ENCODE peak calls at places on chromosomes 6 and 20, in four cellular contexts. One of them, this sample, is unnamed.

GRCh38 chr20:57960803-57961575 is 251.2 kb upstream of the PMEPA1 start:
- DNase-seq in NCI-H774: no peak
- DNase-seq in H4: no peak
- DNase-seq in IMR-90: no peak
- DNase-seq in this sample: no peak

GRCh38 chr6:144315981-144316865 is 31.1 kb downstream of the UTRN start:
- DNase-seq in H4: no peak
- DNase-seq in IMR-90: no peak
- DNase-seq in NCI-H774: no peak
- DNase-seq in this sample: no peak

GRCh38 chr6:15516923-15517560 is 145.8 kb downstream of the DTNBP1 start:
- DNase-seq in NCI-H774: no peak
- DNase-seq in H4: no peak
- DNase-seq in IMR-90: no peak
- DNase-seq in this sample: no peak

GRCh38 chr6:63640062-63640461 is 4.5 kb downstream of the PHF3 start:
- DNase-seq in IMR-90: peak
- DNase-seq in H4: no peak
- DNase-seq in NCI-H774: no peak
- DNase-seq in this sample: no peak

GRCh38 chr6:157518399-157519250 is 137.6 kb downstream of the ZDHHC14 start:
- DNase-seq in IMR-90: peak
- DNase-seq in H4: no peak
- DNase-seq in NCI-H774: no peak
- DNase-seq in this sample: no peak

GRCh38 chr6:135141182-135141581 is 39.9 kb upstream of the MYB start:
- DNase-seq in NCI-H774: no peak
- DNase-seq in H4: no peak
- DNase-seq in IMR-90: no peak
- DNase-seq in this sample: no peak

GRCh38 chr6:152107973-152108372 is 300.5 kb downstream of the ESR1 start:
- DNase-seq in H4: no peak
- DNase-seq in IMR-90: no peak
- DNase-seq in NCI-H774: no peak
- DNase-seq in this sample: no peak

GRCh38 chr20:4056880-4057279 is 41.5 kb upstream of the RNF24 start:
- DNase-seq in IMR-90: no peak
- DNase-seq in H4: no peak
- DNase-seq in NCI-H774: no peak
- DNase-seq in this sample: no peak

GRCh38 chr20:21832442-21833152 is 127.1 kb downstream of the PAX1 start:
- DNase-seq in H4: no peak
- DNase-seq in NCI-H774: no peak
- DNase-seq in IMR-90: no peak
- DNase-seq in this sample: no peak

GRCh38 chr6:169978615-169979161 is 227.3 kb downstream of the ERMARD start:
- DNase-seq in NCI-H774: no peak
- DNase-seq in H4: no peak
- DNase-seq in IMR-90: peak
- DNase-seq in this sample: no peak

GRCh38 chr6:131923356-131923755 is 27.8 kb downstream of the CCN2 start:
- DNase-seq in NCI-H774: peak
- DNase-seq in IMR-90: peak
- DNase-seq in H4: peak
- DNase-seq in this sample: peak

GRCh38 chr6:118507636-118508035 is 40.5 kb upstream of the PLN start:
- DNase-seq in IMR-90: no peak
- DNase-seq in H4: no peak
- DNase-seq in NCI-H774: no peak
- DNase-seq in this sample: no peak

GRCh38 chr6:131999545-132000146 is 48.5 kb upstream of the CCN2 start:
- DNase-seq in NCI-H774: no peak
- DNase-seq in H4: no peak
- DNase-seq in IMR-90: no peak
- DNase-seq in this sample: no peak

GRCh38 chr6:100459291-100459690 is 5.4 kb downstream of the SIM1 start:
- DNase-seq in NCI-H774: no peak
- DNase-seq in IMR-90: no peak
- DNase-seq in H4: no peak
- DNase-seq in this sample: no peak

GRCh38 chr6:18203786-18204185 is 48.6 kb downstream of the KDM1B start:
- DNase-seq in H4: peak
- DNase-seq in NCI-H774: no peak
- DNase-seq in IMR-90: peak
- DNase-seq in this sample: no peak

GRCh38 chr6:150322452-150322851 is 46.4 kb upstream of the IYD start:
- DNase-seq in NCI-H774: no peak
- DNase-seq in IMR-90: no peak
- DNase-seq in H4: no peak
- DNase-seq in this sample: no peak

GRCh38 chr6:70210462-70210861 is 92.4 kb downstream of the COL9A1 start:
- DNase-seq in NCI-H774: no peak
- DNase-seq in IMR-90: no peak
- DNase-seq in H4: peak
- DNase-seq in this sample: no peak

GRCh38 chr6:160978141-160978926 is 13.2 kb upstream of the MAP3K4 start:
- DNase-seq in NCI-H774: no peak
- DNase-seq in IMR-90: peak
- DNase-seq in H4: no peak
- DNase-seq in this sample: no peak

GRCh38 chr6:85672050-85672449 is 29.4 kb upstream of the SYNCRIP start:
- DNase-seq in NCI-H774: no peak
- DNase-seq in IMR-90: no peak
- DNase-seq in H4: no peak
- DNase-seq in this sample: no peak

GRCh38 chr6:163355471-163355991 is 59.0 kb upstream of the QKI start:
- DNase-seq in H4: no peak
- DNase-seq in NCI-H774: no peak
- DNase-seq in IMR-90: peak
- DNase-seq in this sample: no peak

GRCh38 chr6:137234505-137234863 is 15.3 kb upstream of the IFNGR1 start:
- DNase-seq in H4: no peak
- DNase-seq in NCI-H774: no peak
- DNase-seq in IMR-90: no peak
- DNase-seq in this sample: no peak

GRCh38 chr20:17938889-17939619 is 29.5 kb downstream of the SNX5 start:
- DNase-seq in IMR-90: peak
- DNase-seq in NCI-H774: peak
- DNase-seq in H4: peak
- DNase-seq in this sample: peak

GRCh38 chr6:131952886-131953509 is 1.8 kb upstream of the CCN2 start:
- DNase-seq in H4: no peak
- DNase-seq in NCI-H774: no peak
- DNase-seq in IMR-90: no peak
- DNase-seq in this sample: no peak

GRCh38 chr20:50746138-50746940 is 15.0 kb downstream of the PARD6B start:
- DNase-seq in H4: no peak
- DNase-seq in NCI-H774: no peak
- DNase-seq in IMR-90: no peak
- DNase-seq in this sample: no peak

GRCh38 chr6:30002871-30003270 is 58.2 kb upstream of the POLR1H start:
- DNase-seq in NCI-H774: no peak
- DNase-seq in IMR-90: peak
- DNase-seq in H4: no peak
- DNase-seq in this sample: no peak

GRCh38 chr6:161216616-161217205 is 57.1 kb downstream of the AGPAT4 start:
- DNase-seq in NCI-H774: no peak
- DNase-seq in IMR-90: no peak
- DNase-seq in H4: no peak
- DNase-seq in this sample: no peak

GRCh38 chr6:131250121-131250520 is 114.9 kb downstream of the AKAP7 start:
- DNase-seq in H4: no peak
- DNase-seq in IMR-90: peak
- DNase-seq in NCI-H774: no peak
- DNase-seq in this sample: no peak

GRCh38 chr20:20373046-20373706 is 5.3 kb downstream of the INSM1 start:
- DNase-seq in NCI-H774: no peak
- DNase-seq in IMR-90: peak
- DNase-seq in H4: no peak
- DNase-seq in this sample: peak

GRCh38 chr6:143215363-143215762 is 154.7 kb downstream of the AIG1 start:
- DNase-seq in IMR-90: no peak
- DNase-seq in H4: no peak
- DNase-seq in NCI-H774: no peak
- DNase-seq in this sample: no peak

GRCh38 chr6:11437824-11438459 is 99.6 kb upstream of the TMEM170B start:
- DNase-seq in IMR-90: no peak
- DNase-seq in NCI-H774: no peak
- DNase-seq in H4: no peak
- DNase-seq in this sample: no peak

GRCh38 chr6:13427838-13428527 is 59.4 kb downstream of the GFOD1 start:
- DNase-seq in H4: no peak
- DNase-seq in NCI-H774: no peak
- DNase-seq in IMR-90: no peak
- DNase-seq in this sample: no peak

GRCh38 chr20:44479643-44480042 is 4.0 kb downstream of the TTPAL start:
- DNase-seq in H4: no peak
- DNase-seq in NCI-H774: no peak
- DNase-seq in IMR-90: no peak
- DNase-seq in this sample: no peak

This sample was measured in NCI-H1930.